ENCODE peak calls at places on chromosome 9, in four cellular contexts. Z, V, N and X are unnamed samples.
A peak's percentile ranks its signal among the peaks of the same experiment; 100 is the strongest.

GRCh38 chr9:14692536-14692917 is 705 bp downstream of the ZDHHC21 start:
- DNase-seq in Z (no peak), V (no peak), N (no peak), X (peak; percentile 6)

GRCh38 chr9:127828262-127829031 is 25.8 kb downstream of the FPGS start:
- DNase-seq in Z (peak; percentile 36), V (peak; percentile 80), N (peak; percentile 55), X (peak; percentile 70)

GRCh38 chr9:108801949-108802348 is 53.8 kb downstream of the ACTL7B start:
- DNase-seq in Z (no peak), N (no peak), V (no peak), X (no peak)

GRCh38 chr9:3177362-3177761 is 333.5 kb upstream of the PUM3 start:
- DNase-seq in Z (no peak), V (no peak), N (peak; percentile 21), X (no peak)

GRCh38 chr9:91077624-91078023 is 276.0 kb downstream of the SYK start:
- DNase-seq in Z (no peak), V (no peak), N (no peak), X (no peak)

GRCh38 chr9:133897675-133898074 is 94.4 kb downstream of the VAV2 start:
- DNase-seq in V (no peak), Z (peak; percentile 49), N (peak; percentile 35), X (no peak)

GRCh38 chr9:74006935-74007334 is 490.2 kb upstream of the RORB start:
- DNase-seq in Z (no peak), N (peak; percentile 63), V (peak; percentile 30), X (peak; percentile 74)

GRCh38 chr9:121434946-121435345 is 64.7 kb downstream of the GGTA1 start:
- DNase-seq in Z (no peak), N (peak; percentile 79), V (peak; percentile 53), X (peak; percentile 80)

GRCh38 chr9:20395671-20396070 is 226.6 kb downstream of the MLLT3 start:
- DNase-seq in N (no peak), Z (no peak), V (no peak), X (no peak)

GRCh38 chr9:101477214-101477613 is 41.6 kb upstream of the ALDOB start:
- DNase-seq in N (no peak), Z (no peak), V (no peak), X (peak; percentile 37)

GRCh38 chr9:100216178-100216787 is 117.2 kb downstream of the INVS start:
- DNase-seq in Z (peak; percentile 35), N (peak; percentile 75), V (peak; percentile 77), X (peak; percentile 76)
- TF ChIP-seq CTCF in Z (peak; percentile 75), N (peak; percentile 82), V (peak; percentile 73), X (peak; percentile 83)

DNA sequence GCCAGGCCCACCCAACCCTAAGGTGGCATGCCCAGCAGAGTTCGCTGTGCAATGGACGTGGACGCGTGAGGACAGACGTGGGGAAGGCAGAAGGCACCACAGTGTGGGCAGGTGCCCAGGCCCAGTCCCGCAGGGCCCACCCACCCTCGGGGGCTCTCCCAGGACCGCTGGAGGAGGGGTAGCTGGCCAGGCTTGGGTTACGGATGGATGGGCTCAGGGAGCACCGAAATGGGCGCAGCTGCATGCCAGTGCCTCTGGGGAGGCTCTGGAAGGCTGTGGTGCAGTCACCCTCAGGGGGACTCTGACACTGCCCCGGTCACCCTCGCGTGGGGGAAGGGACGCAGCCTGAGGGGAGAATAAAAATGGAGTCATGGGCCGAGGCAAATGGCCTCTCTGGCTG is 9.6 kb upstream of the GPSM1 start:
- DNase-seq in N (no peak), Z (no peak), V (no peak), X (no peak)
- H3K4me3 ChIP-seq in N (no peak overlapping the region), Z (no peak overlapping the region), V (no peak overlapping the region), X (no peak overlapping the region)

GRCh38 chr9:42386477-42386876 is 203.0 kb downstream of the SPATA31A6 start:
- DNase-seq in N (peak; percentile 2), Z (no peak), V (no peak), X (no peak)

GRCh38 chr9:42388846-42389245 is 205.4 kb downstream of the SPATA31A6 start:
- DNase-seq in Z (no peak), V (no peak), N (peak; percentile 3), X (no peak)

GRCh38 chr9:42388146-42388690 is 204.8 kb downstream of the SPATA31A6 start:
- DNase-seq in Z (no peak), V (no peak), N (peak; percentile 2), X (peak; percentile 7)
- TF ChIP-seq CTCF in Z (no peak), V (no peak), N (no peak), X (no peak)

GRCh38 chr9:34809504-34810186 is 99.7 kb upstream of the CCL21 start:
- DNase-seq in Z (no peak), V (peak; percentile 23), N (peak; percentile 19), X (peak; percentile 21)
- H3K4me3 ChIP-seq in Z (no peak overlapping the region), V (no peak overlapping the region), N (no peak overlapping the region), X (no peak overlapping the region)

DNA sequence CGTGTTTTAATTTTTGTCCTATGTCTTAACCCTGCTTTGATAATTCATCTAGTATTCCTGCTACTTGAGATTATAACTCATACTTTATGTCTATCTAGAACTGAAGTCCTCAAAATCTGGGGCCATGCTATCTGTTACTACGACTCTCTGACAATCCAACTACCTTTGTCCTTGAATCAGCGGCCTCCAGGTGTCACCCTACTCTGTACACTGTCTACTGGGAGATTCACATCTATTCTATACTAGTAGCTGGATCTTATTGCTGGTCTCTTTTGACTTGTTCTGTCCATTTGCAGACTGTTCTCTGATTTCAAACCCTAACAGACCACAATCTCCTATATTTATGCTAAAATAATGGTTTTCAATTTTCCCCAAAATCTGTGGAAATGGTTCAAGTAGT is 225.5 kb upstream of the ELAVL2 start:
- DNase-seq in Z (no peak), V (no peak), N (no peak), X (no peak)
- TF ChIP-seq CTCF in Z (no peak), V (no peak), N (no peak), X (no peak)

GRCh38 chr9:116749176-116749575 is 62.1 kb downstream of the TRIM32 start:
- DNase-seq in V (no peak), N (no peak), Z (no peak), X (no peak)
- H3K4me3 ChIP-seq in V (no peak overlapping the region), N (no peak overlapping the region), Z (no peak overlapping the region), X (no peak overlapping the region)

DNA sequence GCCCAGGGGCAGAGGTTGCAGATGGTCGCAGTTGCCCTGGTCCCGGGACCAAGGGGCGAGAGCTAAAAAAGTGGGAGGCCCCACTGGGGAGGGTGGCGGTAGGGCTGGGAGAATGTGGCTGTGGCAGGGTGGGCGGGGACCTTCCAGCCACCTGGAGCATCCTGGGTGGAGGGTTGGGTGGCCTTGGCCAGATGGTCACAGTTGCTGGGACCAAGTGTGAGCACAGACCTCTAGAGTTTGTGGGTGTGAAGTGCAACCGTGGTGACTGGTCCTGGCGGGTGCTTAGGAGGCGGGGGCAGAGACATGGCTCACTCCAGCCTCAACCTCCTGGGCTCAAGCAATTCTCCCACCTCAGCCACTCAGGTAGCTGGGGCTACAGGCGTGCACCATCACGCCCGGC is 5.7 kb upstream of the TRAF2 start:
- DNase-seq in Z (no peak), N (no peak), V (no peak), X (no peak)
- TF ChIP-seq CTCF in Z (no peak), N (no peak), V (no peak), X (no peak)

GRCh38 chr9:70045452-70045851 is 1.8 kb downstream of the MAMDC2 start:
- DNase-seq in V (no peak), Z (no peak), N (no peak), X (no peak)

GRCh38 chr9:70043689-70044449 is at the start of gene MAMDC2:
- DNase-seq in Z (no peak), V (peak; percentile 39), N (peak; percentile 17), X (peak; percentile 48)

GRCh38 chr9:70042461-70043215 is 1.0 kb upstream of the MAMDC2 start:
- DNase-seq in Z (no peak), V (no peak), N (no peak), X (no peak)

GRCh38 chr9:70044450-70045307 is 1.0 kb downstream of the MAMDC2 start:
- DNase-seq in N (peak; percentile 47), V (peak; percentile 51), Z (no peak), X (peak; percentile 66)

GRCh38 chr9:70043285-70043684 is 363 bp upstream of the MAMDC2 start:
- DNase-seq in Z (no peak), N (no peak), V (no peak), X (no peak)
- H3K4me3 ChIP-seq in Z (peak overlapping the region; percentile 46), N (peak overlapping the region; percentile 55), V (peak overlapping the region; percentile 51), X (peak overlapping the region; percentile 64)

GRCh38 chr9:6907772-6908381 is 150.1 kb downstream of the KDM4C start:
- DNase-seq in V (peak; percentile 70), N (peak; percentile 58), Z (no peak), X (peak; percentile 73)
- TF ChIP-seq CTCF in V (peak; percentile 79), N (peak; percentile 90), Z (peak; percentile 52), X (peak; percentile 80)